ENCODE peak calls at places on chromosomes 7 and 10, in five cellular contexts. One of them, this sample, is unnamed.

GRCh38 chr7:154907651-154908620 is 95.0 kb downstream of the PAXIP1 start:
- DNase-seq in OCI-LY7: no peak
- DNase-seq in hepatocyte: no peak
- DNase-seq in neuronal stem cell: no peak
- DNase-seq in astrocyte: no peak
- DNase-seq in this sample: no peak

GRCh38 chr7:48427671-48428070 is 256.4 kb downstream of the ABCA13 start:
- DNase-seq in astrocyte: no peak
- DNase-seq in neuronal stem cell: no peak
- DNase-seq in OCI-LY7: peak; percentile 7
- DNase-seq in hepatocyte: no peak
- DNase-seq in this sample: peak; percentile 18

GRCh38 chr10:124450010-124450782 is at the start of gene NKX1-2:
- DNase-seq in neuronal stem cell: peak; percentile 63
- DNase-seq in OCI-LY7: no peak
- DNase-seq in hepatocyte: peak; percentile 46
- DNase-seq in astrocyte: no peak
- DNase-seq in this sample: peak; percentile 12

GRCh38 chr7:14085901-14086300 is 96.4 kb upstream of the ETV1 start:
- DNase-seq in neuronal stem cell: no peak
- DNase-seq in OCI-LY7: no peak
- DNase-seq in astrocyte: no peak
- DNase-seq in hepatocyte: no peak
- DNase-seq in this sample: peak; percentile 14

GRCh38 chr7:51317582-51317910 is 937 bp upstream of the COBL start:
- DNase-seq in neuronal stem cell: no peak
- DNase-seq in hepatocyte: no peak
- DNase-seq in OCI-LY7: no peak
- DNase-seq in astrocyte: no peak
- DNase-seq in this sample: no peak

GRCh38 chr7:155860840-155861479 is 48.7 kb upstream of the SHH start:
- DNase-seq in OCI-LY7: no peak
- DNase-seq in hepatocyte: peak; percentile 69
- DNase-seq in astrocyte: peak; percentile 23
- DNase-seq in neuronal stem cell: no peak
- DNase-seq in this sample: peak; percentile 13

GRCh38 chr7:11753441-11753840 is 78.6 kb downstream of the THSD7A start:
- DNase-seq in OCI-LY7: no peak
- DNase-seq in astrocyte: no peak
- DNase-seq in hepatocyte: no peak
- DNase-seq in neuronal stem cell: no peak
- DNase-seq in this sample: no peak

GRCh38 chr10:60430017-60430416 is 40.3 kb upstream of the ANK3 start:
- DNase-seq in hepatocyte: no peak
- DNase-seq in neuronal stem cell: no peak
- DNase-seq in OCI-LY7: no peak
- DNase-seq in astrocyte: peak; percentile 91
- DNase-seq in this sample: peak; percentile 81

GRCh38 chr7:108083980-108084379 is 46.2 kb downstream of the LAMB4 start:
- DNase-seq in hepatocyte: no peak
- DNase-seq in neuronal stem cell: no peak
- DNase-seq in OCI-LY7: no peak
- DNase-seq in astrocyte: peak; percentile 27
- DNase-seq in this sample: peak; percentile 52

GRCh38 chr10:30433779-30434272 is at the start of gene MAP3K8:
- DNase-seq in astrocyte: peak; percentile 78
- DNase-seq in OCI-LY7: peak; percentile 85
- DNase-seq in hepatocyte: peak; percentile 93
- DNase-seq in neuronal stem cell: peak; percentile 89
- DNase-seq in this sample: peak; percentile 93

GRCh38 chr7:5528071-5528814 is 104.6 kb upstream of the TNRC18 start:
- DNase-seq in astrocyte: no peak
- DNase-seq in neuronal stem cell: no peak
- DNase-seq in hepatocyte: no peak
- DNase-seq in OCI-LY7: peak; percentile 13
- DNase-seq in this sample: peak; percentile 79

GRCh38 chr7:37311282-37311868 is 137.3 kb downstream of the ELMO1 start:
- DNase-seq in astrocyte: peak; percentile 1
- DNase-seq in OCI-LY7: no peak
- DNase-seq in neuronal stem cell: no peak
- DNase-seq in hepatocyte: peak; percentile 29
- DNase-seq in this sample: peak; percentile 24

GRCh38 chr7:137681657-137682562 is 164.9 kb downstream of the DGKI start:
- DNase-seq in OCI-LY7: no peak
- DNase-seq in neuronal stem cell: no peak
- DNase-seq in hepatocyte: no peak
- DNase-seq in astrocyte: peak; percentile 94
- DNase-seq in this sample: peak; percentile 93

GRCh38 chr7:83347836-83348482 is 185.3 kb upstream of the PCLO start:
- DNase-seq in hepatocyte: peak; percentile 81
- DNase-seq in astrocyte: peak; percentile 76
- DNase-seq in OCI-LY7: no peak
- DNase-seq in neuronal stem cell: no peak
- DNase-seq in this sample: peak; percentile 79

GRCh38 chr10:68474021-68474420 is 2.2 kb upstream of the DNA2 start:
- DNase-seq in hepatocyte: no peak
- DNase-seq in astrocyte: no peak
- DNase-seq in neuronal stem cell: no peak
- DNase-seq in OCI-LY7: no peak
- DNase-seq in this sample: peak; percentile 4

GRCh38 chr10:71547841-71548493 is 151.2 kb downstream of the CDH23 start:
- DNase-seq in hepatocyte: peak; percentile 66
- DNase-seq in OCI-LY7: no peak
- DNase-seq in astrocyte: peak; percentile 46
- DNase-seq in neuronal stem cell: no peak
- DNase-seq in this sample: no peak

GRCh38 chr7:36657031-36657660 is 67.1 kb downstream of the AOAH start:
- DNase-seq in neuronal stem cell: no peak
- DNase-seq in OCI-LY7: no peak
- DNase-seq in astrocyte: no peak
- DNase-seq in hepatocyte: no peak
- DNase-seq in this sample: no peak

GRCh38 chr7:132930881-132931280 is 151.0 kb downstream of the CHCHD3 start:
- DNase-seq in astrocyte: no peak
- DNase-seq in OCI-LY7: peak; percentile 34
- DNase-seq in neuronal stem cell: peak; percentile 11
- DNase-seq in hepatocyte: no peak
- DNase-seq in this sample: no peak

GRCh38 chr7:43138710-43139601 is 26.5 kb downstream of the HECW1 start:
- DNase-seq in hepatocyte: no peak
- DNase-seq in astrocyte: peak; percentile 76
- DNase-seq in OCI-LY7: no peak
- DNase-seq in neuronal stem cell: peak; percentile 18
- DNase-seq in this sample: peak; percentile 19

GRCh38 chr10:55631071-55631654 is 729.9 kb downstream of the ZWINT start:
- DNase-seq in OCI-LY7: no peak
- DNase-seq in astrocyte: peak; percentile 25
- DNase-seq in neuronal stem cell: peak; percentile 80
- DNase-seq in hepatocyte: peak; percentile 90
- DNase-seq in this sample: peak; percentile 65

GRCh38 chr7:117041007-117041406 is 87.7 kb downstream of the ST7 start:
- DNase-seq in OCI-LY7: no peak
- DNase-seq in neuronal stem cell: no peak
- DNase-seq in astrocyte: peak; percentile 78
- DNase-seq in hepatocyte: no peak
- DNase-seq in this sample: peak; percentile 73

GRCh38 chr7:102973096-102973802 is 60.4 kb downstream of the LRRC17 start:
- DNase-seq in astrocyte: peak; percentile 64
- DNase-seq in hepatocyte: no peak
- DNase-seq in neuronal stem cell: no peak
- DNase-seq in OCI-LY7: no peak
- DNase-seq in this sample: peak; percentile 44

GRCh38 chr10:33413093-33413442 is 78.6 kb upstream of the NRP1 start:
- DNase-seq in OCI-LY7: no peak
- DNase-seq in hepatocyte: no peak
- DNase-seq in neuronal stem cell: no peak
- DNase-seq in astrocyte: no peak
- DNase-seq in this sample: no peak

DNA sequence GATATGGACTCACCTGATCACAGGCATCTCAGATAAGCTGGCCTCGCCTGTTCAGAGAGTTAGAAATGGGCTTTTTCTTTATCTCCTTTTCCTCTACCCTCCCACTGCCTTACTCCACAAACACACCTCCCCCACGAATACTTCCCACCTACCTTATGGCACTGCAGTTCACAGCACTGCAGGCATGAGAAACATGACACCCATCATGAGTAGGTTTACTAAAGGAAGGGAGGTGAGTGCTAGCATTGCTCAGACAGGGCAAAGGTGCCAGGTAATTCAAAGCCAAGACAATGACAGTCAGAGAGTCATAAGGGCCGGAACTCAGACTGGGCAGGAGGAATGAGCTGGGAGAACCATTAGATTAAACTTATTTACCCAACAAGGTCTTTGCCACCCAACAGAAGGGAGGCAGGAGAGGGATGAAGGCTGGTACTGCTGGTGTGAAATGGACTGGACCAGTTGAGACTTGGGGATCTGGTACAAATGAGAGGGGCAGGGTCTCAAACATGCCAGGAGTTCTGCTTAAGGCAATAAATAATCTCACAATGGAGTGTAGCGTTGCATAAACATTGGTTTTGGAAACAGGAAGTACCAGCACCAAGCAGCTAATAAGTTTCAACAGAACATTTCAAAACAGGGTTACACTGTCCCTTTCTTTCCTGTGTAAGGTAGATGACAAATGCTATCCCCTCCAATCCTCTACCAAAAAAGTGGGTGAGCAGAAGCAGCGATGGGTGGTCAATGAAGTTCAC is 220.4 kb downstream of the FAM107B start:
- DNase-seq in hepatocyte: peak; percentile 41
- DNase-seq in astrocyte: no peak
- DNase-seq in neuronal stem cell: no peak
- DNase-seq in OCI-LY7: no peak
- DNase-seq in this sample: no peak
- H3K27ac ChIP-seq in hepatocyte: peak overlapping the region; percentile 84
- H3K27ac ChIP-seq in astrocyte: no peak overlapping the region
- H3K27ac ChIP-seq in neuronal stem cell: no peak overlapping the region
- H3K27ac ChIP-seq in OCI-LY7: peak overlapping the region; percentile 12
- H3K27ac ChIP-seq in this sample: no peak overlapping the region

GRCh38 chr10:110525349-110526260 is 27.9 kb downstream of the DUSP5 start:
- DNase-seq in hepatocyte: no peak
- DNase-seq in OCI-LY7: no peak
- DNase-seq in neuronal stem cell: no peak
- DNase-seq in astrocyte: peak; percentile 55
- DNase-seq in this sample: peak; percentile 91
- H2AFZ ChIP-seq in hepatocyte: no peak overlapping the region
- H2AFZ ChIP-seq in OCI-LY7: no peak overlapping the region
- H2AFZ ChIP-seq in neuronal stem cell: no peak overlapping the region
- H2AFZ ChIP-seq in astrocyte: peak overlapping the region; percentile 43
- H2AFZ ChIP-seq in this sample: peak overlapping the region; percentile 26

GRCh38 chr7:148385009-148385682 is 205.4 kb upstream of the C7orf33 start:
- DNase-seq in hepatocyte: no peak
- DNase-seq in OCI-LY7: no peak
- DNase-seq in neuronal stem cell: peak; percentile 27
- DNase-seq in astrocyte: no peak
- DNase-seq in this sample: no peak
- H3K27ac ChIP-seq in hepatocyte: no peak overlapping the region
- H3K27ac ChIP-seq in OCI-LY7: no peak overlapping the region
- H3K27ac ChIP-seq in neuronal stem cell: peak overlapping the region; percentile 37
- H3K27ac ChIP-seq in astrocyte: no peak overlapping the region
- H3K27ac ChIP-seq in this sample: no peak overlapping the region

DNA sequence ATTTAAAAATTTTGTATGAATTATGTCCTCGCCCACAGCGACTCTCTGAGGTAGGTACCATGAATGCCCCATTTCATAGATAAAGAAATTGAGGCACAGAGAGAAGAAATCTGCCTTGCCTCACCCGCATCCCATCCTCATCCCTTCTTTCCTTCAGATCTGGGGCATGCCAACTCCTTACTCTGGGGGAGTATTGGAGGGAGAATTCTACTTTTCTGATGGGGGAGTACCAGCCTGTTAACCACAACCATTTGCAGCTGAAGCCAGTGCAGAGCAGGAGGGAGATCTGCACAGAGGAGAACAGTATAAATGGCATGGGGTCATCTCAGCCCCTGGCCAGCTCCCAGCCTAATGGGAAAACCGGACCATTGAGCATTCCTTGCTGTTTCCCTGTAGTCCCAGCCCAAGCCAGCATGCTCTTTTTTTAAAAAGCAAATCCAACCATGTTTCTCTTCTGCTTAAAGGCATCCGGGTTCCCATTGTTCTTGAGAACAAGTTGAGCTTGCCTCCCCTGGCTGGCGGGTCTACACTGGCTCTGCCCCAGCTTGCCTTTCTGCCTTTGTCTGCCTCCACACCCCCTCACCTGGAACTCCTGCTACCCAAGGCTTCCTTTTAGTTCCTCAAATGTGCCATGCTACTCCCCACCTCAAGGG is 8.7 kb upstream of the ZNF503 start:
- DNase-seq in neuronal stem cell: no peak
- DNase-seq in hepatocyte: no peak
- DNase-seq in astrocyte: no peak
- DNase-seq in OCI-LY7: no peak
- DNase-seq in this sample: no peak
- H2AFZ ChIP-seq in neuronal stem cell: no peak overlapping the region
- H2AFZ ChIP-seq in hepatocyte: no peak overlapping the region
- H2AFZ ChIP-seq in astrocyte: no peak overlapping the region
- H2AFZ ChIP-seq in OCI-LY7: no peak overlapping the region
- H2AFZ ChIP-seq in this sample: no peak overlapping the region

GRCh38 chr10:110340821-110341220 is 36.1 kb upstream of the SMNDC1 start:
- DNase-seq in hepatocyte: no peak
- DNase-seq in neuronal stem cell: no peak
- DNase-seq in astrocyte: peak; percentile 74
- DNase-seq in OCI-LY7: no peak
- DNase-seq in this sample: peak; percentile 70
- H3K27ac ChIP-seq in hepatocyte: no peak overlapping the region
- H3K27ac ChIP-seq in neuronal stem cell: no peak overlapping the region
- H3K27ac ChIP-seq in astrocyte: no peak overlapping the region
- H3K27ac ChIP-seq in OCI-LY7: no peak overlapping the region
- H3K27ac ChIP-seq in this sample: peak overlapping the region; percentile 19

GRCh38 chr10:49395741-49396665 is at the start of gene DRGX:
- DNase-seq in neuronal stem cell: peak; percentile 21
- DNase-seq in astrocyte: no peak
- DNase-seq in hepatocyte: no peak
- DNase-seq in OCI-LY7: no peak
- DNase-seq in this sample: peak; percentile 19
- H2AFZ ChIP-seq in neuronal stem cell: peak within 1 kb of the TSS; percentile 92
- H2AFZ ChIP-seq in astrocyte: no peak within 1 kb of the TSS
- H2AFZ ChIP-seq in hepatocyte: no peak within 1 kb of the TSS
- H2AFZ ChIP-seq in OCI-LY7: no peak within 1 kb of the TSS
- H2AFZ ChIP-seq in this sample: no peak within 1 kb of the TSS

DNA sequence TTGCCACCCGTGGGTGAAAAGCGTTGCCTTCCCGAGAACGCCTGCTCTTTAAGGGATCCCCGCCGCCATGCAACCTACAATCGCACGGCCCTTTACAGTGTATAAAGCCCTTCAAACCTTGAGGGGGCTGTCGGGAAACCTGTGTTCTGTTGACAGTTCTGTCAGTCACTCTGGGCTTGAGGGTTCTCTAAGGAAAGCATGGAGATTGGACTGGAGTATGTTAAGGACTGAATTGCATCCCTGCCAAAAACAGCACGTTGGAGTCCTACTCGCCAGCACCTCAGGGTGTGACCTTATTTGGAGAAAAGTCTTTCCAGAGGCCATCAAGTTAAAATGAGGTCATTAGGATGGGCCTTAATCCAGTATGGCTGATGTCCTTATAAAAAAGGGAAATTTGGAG is 70.6 kb downstream of the PFKFB3 start:
- DNase-seq in astrocyte: no peak
- DNase-seq in hepatocyte: no peak
- DNase-seq in neuronal stem cell: no peak
- DNase-seq in OCI-LY7: no peak
- DNase-seq in this sample: no peak
- H3K27ac ChIP-seq in astrocyte: no peak overlapping the region
- H3K27ac ChIP-seq in hepatocyte: no peak overlapping the region
- H3K27ac ChIP-seq in neuronal stem cell: no peak overlapping the region
- H3K27ac ChIP-seq in OCI-LY7: no peak overlapping the region
- H3K27ac ChIP-seq in this sample: no peak overlapping the region

This sample was measured in GM23248.